ENCODE peak calls at places on chromosome 1, in five cellular contexts. N is fibroblast of lung; G is lower lobe of right lung; X is CD8-positive, alpha-beta T cell; I is left ventricle myocardium inferior. J is an unnamed sample. For H3K4me1, the result is how much of the 10 kb centered on the place peaks cover.

GRCh38 chr1:162218546-162218945 is 149.1 kb downstream of the NOS1AP start:
- DNase-seq in N (no peak), G (no peak), X (no peak), I (no peak), J (no peak)

GRCh38 chr1:98988906-98989603 is 15.6 kb downstream of the PLPPR5 start:
- DNase-seq in N (peak), G (no peak), X (no peak), I (no peak), J (no peak)

GRCh38 chr1:193406901-193407300 is 220.5 kb upstream of the B3GALT2 start:
- DNase-seq in N (peak), G (no peak), X (peak), I (no peak), J (peak)

GRCh38 chr1:36099681-36100341 is 11.1 kb downstream of the ADPRS start:
- DNase-seq in N (peak), G (peak), X (peak), I (peak), J (peak)

GRCh38 chr1:189619682-189620332 is 857.9 kb downstream of the BRINP3 start:
- DNase-seq in N (peak), G (no peak), X (no peak), I (no peak), J (no peak)

GRCh38 chr1:116504308-116505156 is 66.3 kb downstream of the CD58 start:
- DNase-seq in N (peak), G (peak), X (peak), I (peak), J (peak)

GRCh38 chr1:210654176-210654786 is 325.6 kb downstream of the HHAT start:
- DNase-seq in N (no peak), G (no peak), X (no peak), I (no peak), J (peak)

GRCh38 chr1:225700164-225700740 is 47.3 kb upstream of the ENAH start:
- DNase-seq in N (peak), G (no peak), X (no peak), I (no peak), J (no peak)

GRCh38 chr1:175338447-175339135 is 146.0 kb upstream of the KIAA0040 start:
- DNase-seq in N (no peak), G (no peak), X (peak), I (no peak), J (peak)

GRCh38 chr1:246428542-246429308 is 78.4 kb downstream of the SMYD3 start:
- DNase-seq in N (peak), G (no peak), X (no peak), I (no peak), J (no peak)

GRCh38 chr1:230713915-230714764 is at the start of gene AGT:
- DNase-seq in N (peak), G (no peak), X (no peak), I (peak), J (no peak)

GRCh38 chr1:225260319-225260718 is 167.5 kb downstream of the LBR start:
- DNase-seq in N (no peak), G (no peak), X (no peak), I (no peak), J (no peak)

GRCh38 chr1:200037904-200038644 is 10.6 kb downstream of the NR5A2 start:
- DNase-seq in N (no peak), G (no peak), X (no peak), I (no peak), J (no peak)

GRCh38 chr1:55927934-55928333 is 651.4 kb downstream of the PLPP3 start:
- DNase-seq in N (no peak), G (no peak), X (no peak), I (no peak), J (no peak)

GRCh38 chr1:118147542-118147941 is 37.5 kb downstream of the SPAG17 start:
- DNase-seq in N (peak), G (no peak), X (no peak), I (no peak), J (no peak)

GRCh38 chr1:184480711-184481110 is 93.9 kb downstream of the C1orf21 start:
- DNase-seq in N (no peak), G (no peak), X (no peak), I (no peak), J (no peak)

GRCh38 chr1:208176654-208177053 is 67.5 kb downstream of the PLXNA2 start:
- DNase-seq in N (no peak), G (no peak), X (no peak), I (no peak), J (no peak)

GRCh38 chr1:173660306-173660705 is 9.3 kb downstream of the ANKRD45 start:
- DNase-seq in N (no peak), G (no peak), X (no peak), I (no peak), J (no peak)

GRCh38 chr1:209937996-209938959 is at the start of gene SYT14:
- DNase-seq in N (peak), G (no peak), X (no peak), I (no peak), J (peak)

GRCh38 chr1:110608247-110608646 is 2.1 kb upstream of the KCNA2 start:
- DNase-seq in N (no peak), G (no peak), X (no peak), I (no peak), J (no peak)

GRCh38 chr1:63593887-63594617 is 841 bp downstream of the PGM1 start:
- DNase-seq in N (peak), G (peak), X (peak), I (peak), J (peak)

GRCh38 chr1:33302325-33302724 is 18.6 kb downstream of the A3GALT2 start:
- DNase-seq in N (no peak), G (no peak), X (no peak), I (no peak), J (no peak)

GRCh38 chr1:205263580-205264190 is 35.9 kb downstream of the TMCC2 start:
- DNase-seq in N (peak), G (no peak), X (no peak), I (no peak), J (no peak)

GRCh38 chr1:28111157-28111556 is 22.7 kb upstream of the EYA3 start:
- DNase-seq in N (no peak), G (peak), X (no peak), I (no peak), J (no peak)

GRCh38 chr1:31583995-31584868 is 7.9 kb downstream of the TINAGL1 start:
- DNase-seq in N (no peak), G (peak), X (no peak), I (peak), J (no peak)

GRCh38 chr1:235315173-235315572 is 12.8 kb downstream of the ARID4B start:
- DNase-seq in N (no peak), G (no peak), X (no peak), I (no peak), J (no peak)

GRCh38 chr1:3770047-3770765 is 2.3 kb upstream of the SMIM1 start:
- DNase-seq in N (no peak), G (no peak), X (no peak), I (no peak), J (no peak)
- H3K4me3 ChIP-seq in N (no peak), G (no peak), X (no peak), I (no peak), J (no peak)

GRCh38 chr1:25737151-25737550 is 62.8 kb upstream of the SELENON start:
- DNase-seq in N (no peak), G (no peak), X (no peak), I (no peak), J (no peak)

GRCh38 chr1:25743164-25744139 is 56.5 kb upstream of the SELENON start:
- DNase-seq in N (peak), G (peak), X (no peak), I (peak), J (no peak)

GRCh38 chr1:25742316-25742715 is 57.7 kb upstream of the SELENON start:
- DNase-seq in N (no peak), G (no peak), X (no peak), I (no peak), J (no peak)

GRCh38 chr1:25738507-25738906 is 61.5 kb upstream of the SELENON start:
- DNase-seq in N (no peak), G (no peak), X (no peak), I (no peak), J (no peak)

GRCh38 chr1:25740071-25740470 is 59.9 kb upstream of the SELENON start:
- DNase-seq in N (no peak), G (peak), X (no peak), I (no peak), J (no peak)
- H3K4me1 ChIP-seq in N (under half), G (under half), X (under half), I (half or more), J (under half)

GRCh38 chr1:87902830-87903614 is 574.3 kb downstream of the LMO4 start:
- DNase-seq in N (peak), G (no peak), X (no peak), I (no peak), J (no peak)
- H3K27ac ChIP-seq in N (no peak), G (no peak), X (no peak), I (peak), J (no peak)

GRCh38 chr1:157073944-157074685 is 25.5 kb downstream of the ETV3L start:
- DNase-seq in N (peak), G (peak), X (peak), I (peak), J (peak)
- H3K4me3 ChIP-seq in N (no peak), G (peak), X (no peak), I (peak), J (no peak)

DNA sequence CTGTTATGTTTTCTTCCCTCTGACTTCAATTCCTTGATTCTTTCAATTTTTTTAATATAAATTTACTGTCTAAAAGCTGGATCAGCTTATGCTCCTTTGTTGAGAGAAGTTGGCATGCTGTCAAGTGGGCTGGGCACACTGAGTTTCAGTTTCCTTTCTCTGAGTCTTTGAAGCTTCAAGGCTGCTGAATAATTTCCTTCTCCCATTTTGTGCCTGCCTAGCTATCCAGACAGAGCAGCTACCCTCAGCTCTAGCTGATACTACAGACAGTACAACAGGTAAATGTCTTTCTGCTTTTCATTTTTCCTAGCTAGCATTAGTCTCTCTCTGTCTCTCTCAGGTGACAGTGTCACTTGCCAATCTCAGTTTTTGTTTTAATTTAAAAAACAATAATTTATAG is at the start of gene IFI44:
- DNase-seq in N (peak), G (peak), X (peak), I (peak), J (peak)
- H3K4me1 ChIP-seq in N (under half), G (under half), X (half or more), I (under half), J (under half)

GRCh38 chr1:149899460-149900284 is at the start of gene BOLA1:
- DNase-seq in N (peak), G (peak), X (peak), I (peak), J (peak)

GRCh38 chr1:149906561-149906960 is 7.2 kb downstream of the BOLA1 start:
- DNase-seq in N (no peak), G (no peak), X (no peak), I (no peak), J (no peak)

DNA sequence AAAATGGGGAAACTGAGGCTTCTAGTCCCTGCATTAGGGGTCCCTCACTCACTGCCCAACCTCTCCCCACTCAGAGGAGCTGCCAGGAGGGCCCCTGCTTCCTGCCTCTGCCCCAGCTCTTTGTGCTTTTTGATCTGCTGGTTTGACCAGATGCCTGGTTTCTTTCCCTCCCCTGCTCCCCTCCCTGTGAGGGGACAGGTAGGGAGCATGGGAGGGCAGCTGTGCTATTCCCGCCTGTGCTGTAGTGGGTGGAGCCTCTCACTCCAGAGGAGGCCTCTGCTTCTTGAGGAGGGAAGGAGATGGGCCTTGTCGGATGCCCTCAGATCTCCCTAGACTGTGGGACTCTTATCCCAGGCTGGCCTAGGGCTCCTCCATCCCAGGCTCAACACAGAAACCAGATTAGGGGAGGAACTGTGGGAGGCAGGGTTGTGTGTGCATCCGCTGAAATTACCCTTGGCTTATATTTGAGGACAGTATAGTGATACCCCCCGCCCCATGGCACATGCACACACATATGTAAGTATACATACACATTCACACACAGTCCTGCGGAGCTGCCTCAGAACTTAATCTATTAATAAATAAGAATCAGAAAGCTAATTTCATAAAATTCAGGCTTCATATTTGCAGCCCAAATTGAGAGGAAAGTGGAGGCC is 4.6 kb downstream of the BOLA1 start:
- DNase-seq in N (no peak), G (no peak), X (no peak), I (no peak), J (no peak)
- H3K27ac ChIP-seq in N (no peak), G (no peak), X (no peak), I (no peak), J (no peak)

GRCh38 chr1:19353596-19353995 is 41.5 kb downstream of the SLC66A1 start:
- DNase-seq in N (no peak), G (no peak), X (no peak), I (no peak), J (no peak)
- H3K4me3 ChIP-seq in N (no peak), G (no peak), X (no peak), I (no peak), J (no peak)

DNA sequence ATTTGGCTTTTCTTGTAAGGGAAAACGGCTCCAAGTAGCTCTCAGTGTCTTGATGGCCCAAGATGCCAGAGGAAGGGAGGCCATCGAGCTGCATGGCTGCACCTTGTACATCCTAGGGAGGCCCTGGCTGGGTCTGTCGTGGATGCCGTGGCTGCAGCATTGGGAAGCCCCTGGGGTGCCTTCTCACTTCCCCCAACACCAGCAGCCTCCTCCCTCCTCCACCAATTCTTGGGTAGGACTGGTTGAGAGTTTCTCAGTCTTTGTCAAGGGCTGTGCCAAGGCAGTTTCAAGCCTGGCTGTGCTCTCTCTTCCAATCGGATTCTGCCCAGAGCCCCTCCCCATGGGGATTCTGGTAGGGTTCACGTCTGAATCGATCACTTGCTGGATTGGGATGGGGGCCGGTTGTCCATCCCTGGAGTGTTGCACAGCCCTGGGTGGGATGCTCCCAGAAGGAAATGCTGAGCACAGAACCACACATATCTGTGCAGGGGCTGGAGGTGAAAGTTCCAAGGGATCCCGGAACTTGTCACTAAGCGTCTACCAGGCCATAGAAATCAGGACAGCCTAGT is 14.0 kb upstream of the SPSB1 start:
- DNase-seq in N (no peak), G (no peak), X (no peak), I (no peak), J (no peak)
- H3K4me1 ChIP-seq in N (under half), G (under half), X (under half), I (under half), J (under half)

DNA sequence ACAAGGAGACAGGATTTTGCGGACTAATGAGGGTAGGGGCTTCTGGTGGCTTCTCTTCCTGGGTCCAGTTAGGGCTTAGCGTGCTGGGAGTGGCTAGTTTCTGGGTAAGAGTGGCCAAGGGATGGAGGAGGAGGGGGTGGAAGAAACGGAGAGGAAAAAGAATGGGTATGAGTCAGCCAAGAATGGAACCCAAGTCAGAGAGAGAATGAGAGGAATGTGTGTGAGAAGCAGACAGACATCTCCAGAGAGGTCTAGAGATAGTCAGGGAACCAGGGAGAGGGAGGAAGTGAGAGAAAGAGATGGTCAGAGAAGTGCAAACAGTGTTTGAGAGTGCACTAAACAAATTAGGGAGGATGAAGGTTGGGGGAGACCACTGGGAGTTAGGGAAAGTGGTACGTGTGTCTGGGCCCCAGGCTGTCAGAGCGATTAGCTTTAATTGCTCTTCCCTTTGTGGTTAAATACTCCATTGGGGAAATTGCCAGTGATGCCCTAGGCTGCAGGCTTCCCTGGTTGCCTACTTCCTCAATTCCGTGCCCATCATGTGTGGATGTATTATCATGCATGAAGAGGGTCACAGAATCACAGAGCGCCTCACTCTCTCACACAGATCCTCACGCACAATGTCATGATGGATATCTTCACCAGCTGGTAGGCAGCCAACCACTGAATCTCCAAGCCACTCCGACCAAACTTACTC is 1.4 kb downstream of the PEA15 start:
- DNase-seq in N (peak), G (no peak), X (no peak), I (no peak), J (no peak)
- H3K27ac ChIP-seq in N (peak), G (peak), X (peak), I (peak), J (peak)

GRCh38 chr1:8345621-8346415 is 27.9 kb downstream of the SLC45A1 start:
- DNase-seq in N (no peak), G (no peak), X (no peak), I (no peak), J (no peak)

GRCh38 chr1:8342325-8342724 is 24.4 kb downstream of the SLC45A1 start:
- DNase-seq in N (peak), G (no peak), X (no peak), I (no peak), J (no peak)

GRCh38 chr1:8344893-8345507 is 27.1 kb downstream of the SLC45A1 start:
- DNase-seq in N (no peak), G (no peak), X (no peak), I (no peak), J (no peak)

GRCh38 chr1:8343044-8343443 is 25.1 kb downstream of the SLC45A1 start:
- DNase-seq in N (no peak), G (peak), X (no peak), I (no peak), J (no peak)

DNA sequence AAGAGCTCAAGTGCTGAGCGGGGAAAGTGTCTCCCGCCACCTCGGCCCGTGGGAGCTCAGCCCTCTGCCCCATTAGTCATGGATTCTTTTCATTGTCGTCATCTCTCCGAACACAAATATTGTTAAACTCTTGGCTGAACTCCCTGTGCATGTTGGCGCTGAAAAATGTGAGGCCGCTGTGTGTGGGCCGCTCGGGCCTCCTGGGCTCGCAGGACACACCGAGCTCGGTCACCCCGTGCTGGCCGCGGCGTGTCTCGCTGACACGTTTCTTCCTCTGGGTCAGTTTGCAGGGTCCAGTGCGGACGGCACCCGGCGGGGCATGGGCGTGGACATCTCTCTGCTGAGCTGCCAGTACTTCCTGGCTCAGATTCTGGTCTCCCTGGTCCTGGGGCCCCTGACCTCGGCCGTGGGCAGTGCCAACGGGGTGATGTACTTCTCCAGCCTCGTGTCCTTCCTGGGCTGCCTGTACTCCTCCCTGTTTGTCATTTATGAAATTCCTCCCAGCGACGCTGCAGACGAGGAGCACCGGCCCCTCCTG is 25.6 kb downstream of the SLC45A1 start:
- DNase-seq in N (peak), G (peak), X (no peak), I (peak), J (no peak)
- H3K4me3 ChIP-seq in N (no peak), G (peak), X (no peak), I (peak), J (no peak)